ENCODE peak calls at places on chromosome 14, in six cellular contexts. I is IMR-90, Q is H9, Z is neuronal stem cell, L is trophoblast cell, S is H1. N is an unnamed sample.
A peak's percentile ranks its signal among the peaks of the same experiment; 100 is the strongest.

GRCh38 chr14:65231286-65231980 is 129.1 kb upstream of the MAX start:
- DNase-seq in I (no peak), Q (no peak), Z (no peak), L (peak; percentile 72), S (no peak), N (no peak)

GRCh38 chr14:97095269-97095668 is 298.1 kb downstream of the VRK1 start:
- DNase-seq in I (no peak), Q (no peak), Z (no peak), L (no peak), S (no peak), N (no peak)

GRCh38 chr14:74502236-74503019 is 8.9 kb downstream of the ISCA2 start:
- DNase-seq in I (peak; percentile 45), Q (peak; percentile 69), Z (no peak), L (peak; percentile 19), S (no peak), N (peak; percentile 65)

GRCh38 chr14:52918486-52918885 is 32.4 kb downstream of the FERMT2 start:
- DNase-seq in I (peak; percentile 81), Q (no peak), Z (no peak), L (no peak), S (no peak), N (peak; percentile 80)

GRCh38 chr14:23384364-23385080 is 7.7 kb downstream of the CMTM5 start:
- DNase-seq in I (no peak), Q (no peak), Z (no peak), L (no peak), S (no peak), N (no peak)

GRCh38 chr14:73227812-73228781 is 9.2 kb upstream of the PAPLN start:
- DNase-seq in I (peak; percentile 95), Q (peak; percentile 60), Z (no peak), L (peak; percentile 87), S (no peak), N (peak; percentile 95)

GRCh38 chr14:98174031-98174430 is 1098.0 kb downstream of the BCL11B start:
- DNase-seq in I (no peak), Q (no peak), Z (no peak), L (no peak), S (no peak), N (no peak)

GRCh38 chr14:91961297-91962220 is 14.1 kb upstream of the FBLN5 start:
- DNase-seq in I (no peak), Q (no peak), Z (no peak), L (no peak), S (no peak), N (no peak)

GRCh38 chr14:101352567-101352966 is 208.7 kb upstream of the DIO3 start:
- DNase-seq in I (no peak), Q (no peak), Z (no peak), L (no peak), S (peak; percentile 4), N (no peak)

GRCh38 chr14:95396221-95396620 is 76.5 kb upstream of the CLMN start:
- DNase-seq in I (no peak), Q (no peak), Z (no peak), L (no peak), S (no peak), N (no peak)
- H3K27ac ChIP-seq in I (no peak overlapping the region), Q (no peak overlapping the region), Z (no peak overlapping the region), L (no peak overlapping the region), S (no peak overlapping the region), N (no peak overlapping the region)

GRCh38 chr14:35854696-35855270 is 28.6 kb downstream of the BRMS1L start:
- DNase-seq in I (no peak), Q (no peak), Z (no peak), L (peak; percentile 46), S (no peak), N (no peak)
- H4K91ac ChIP-seq in I (no peak overlapping the region), Q (no peak overlapping the region), Z (no peak overlapping the region), L (no peak overlapping the region), S (no peak overlapping the region), N (no peak overlapping the region)

DNA sequence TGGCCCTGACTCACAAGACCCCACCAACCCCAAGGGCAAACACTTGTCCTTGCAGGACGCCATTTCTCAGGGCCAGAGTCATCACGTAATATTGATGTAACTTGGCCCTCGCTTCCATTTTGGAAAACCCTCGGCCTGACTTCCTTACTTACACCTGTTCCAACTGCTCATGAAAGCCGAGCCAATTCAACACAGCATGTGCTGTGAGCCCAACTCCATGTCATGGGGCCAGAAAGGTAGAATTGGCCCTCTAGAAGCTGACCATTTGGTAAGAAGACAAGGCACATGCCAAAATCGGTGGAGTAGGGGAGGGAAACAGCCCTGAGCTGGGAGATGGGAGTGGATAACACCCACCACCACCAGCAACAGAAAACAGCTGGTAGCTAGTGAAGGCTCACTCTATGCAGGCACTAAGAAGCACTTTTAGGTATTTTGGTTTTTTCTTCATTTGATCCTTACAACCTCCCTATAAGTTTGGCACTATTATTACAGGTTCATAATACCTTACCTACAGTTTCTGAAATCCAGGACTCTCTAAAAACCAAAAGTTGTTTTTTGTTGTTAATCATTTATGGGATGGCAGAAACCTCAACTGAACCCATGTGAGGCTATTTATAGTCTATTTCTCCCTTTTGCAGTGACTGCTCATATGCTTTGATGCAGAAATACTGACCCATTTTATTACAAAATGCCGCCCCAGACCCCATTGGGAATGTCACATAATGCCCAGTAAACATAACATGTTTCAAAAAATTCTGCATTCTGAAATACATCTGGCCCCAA is 6.5 kb downstream of the TTC7B start:
- DNase-seq in I (no peak), Q (no peak), Z (no peak), L (no peak), S (no peak), N (no peak)
- H3K9ac ChIP-seq in I (no peak overlapping the region), Q (no peak overlapping the region), Z (no peak overlapping the region), L (no peak overlapping the region), S (no peak overlapping the region), N (no peak overlapping the region)

DNA sequence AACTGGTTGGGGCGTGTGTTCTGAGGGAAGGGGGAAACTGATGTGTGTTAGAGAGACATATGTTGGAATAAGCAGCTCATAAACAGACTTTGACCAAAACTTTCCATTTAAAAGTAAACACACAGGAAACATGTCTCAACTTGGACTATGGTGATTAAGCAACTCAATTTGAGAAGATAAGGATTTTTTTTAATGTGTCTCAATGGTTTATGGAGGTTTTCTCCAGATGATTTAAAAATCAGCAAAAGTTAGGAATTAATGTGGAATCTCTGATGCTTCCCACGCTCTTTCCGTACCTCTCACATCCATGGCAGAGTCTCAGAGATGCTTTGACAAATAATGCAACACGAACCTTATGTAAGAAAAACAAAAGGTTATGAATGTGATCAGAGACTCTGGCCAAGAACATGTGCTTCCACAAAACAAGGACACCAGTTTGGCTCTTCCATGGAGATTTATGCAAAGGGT is 76.8 kb downstream of the FOXN3 start:
- DNase-seq in I (peak; percentile 75), Q (no peak), Z (no peak), L (no peak), S (no peak), N (peak; percentile 88)
- H3K27ac ChIP-seq in I (peak overlapping the region; percentile 23), Q (no peak overlapping the region), Z (no peak overlapping the region), L (no peak overlapping the region), S (no peak overlapping the region), N (no peak overlapping the region)

DNA sequence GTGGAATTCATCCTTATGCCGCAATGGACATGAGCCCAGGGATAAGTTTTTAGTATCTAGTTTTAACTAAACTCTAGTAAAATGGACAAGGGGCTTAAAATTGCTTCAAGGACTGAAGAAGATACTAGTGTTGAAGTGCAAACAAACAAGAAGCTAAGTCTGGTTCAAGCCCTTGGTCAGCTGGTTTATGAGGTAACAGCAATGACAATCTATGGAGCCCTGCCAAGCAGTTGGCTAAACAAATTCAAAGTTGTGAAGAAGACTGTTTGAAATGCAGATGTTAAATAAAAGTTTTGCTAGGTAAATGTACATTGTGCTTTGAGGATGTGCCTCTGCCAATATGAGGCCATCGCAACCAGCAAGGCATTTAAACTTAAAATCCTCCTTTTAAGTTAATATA is 209.4 kb downstream of the KTN1 start:
- DNase-seq in I (peak; percentile 44), Q (no peak), Z (no peak), L (no peak), S (no peak), N (peak; percentile 25)
- H4K91ac ChIP-seq in I (no peak overlapping the region), Q (no peak overlapping the region), Z (no peak overlapping the region), L (no peak overlapping the region), S (no peak overlapping the region), N (no peak overlapping the region)